ENCODE peak calls at places on chromosome 3, in four cellular contexts. One of them, this sample, is unnamed. For H3K27me3, the result is how much of the 10 kb centered on the place peaks cover.

GRCh38 chr3:120350431-120350941 is 1.3 kb upstream of the LRRC58 start:
- DNase-seq in bronchial epithelial cell: peak
- DNase-seq in transverse colon: peak
- DNase-seq in BE2C: peak
- DNase-seq in this sample: no peak

GRCh38 chr3:194249323-194250103 is 101.6 kb downstream of the CPN2 start:
- DNase-seq in bronchial epithelial cell: no peak
- DNase-seq in transverse colon: no peak
- DNase-seq in BE2C: peak
- DNase-seq in this sample: no peak

GRCh38 chr3:14199641-14200040 is 21.0 kb downstream of the LSM3 start:
- DNase-seq in BE2C: no peak
- DNase-seq in bronchial epithelial cell: peak
- DNase-seq in transverse colon: no peak
- DNase-seq in this sample: no peak

GRCh38 chr3:116809218-116809617 is 99.6 kb downstream of the TUSC7 start:
- DNase-seq in transverse colon: no peak
- DNase-seq in bronchial epithelial cell: no peak
- DNase-seq in BE2C: no peak
- DNase-seq in this sample: no peak

GRCh38 chr3:192802957-192803899 is 75.9 kb upstream of the FGF12 start:
- DNase-seq in bronchial epithelial cell: peak
- DNase-seq in BE2C: no peak
- DNase-seq in transverse colon: no peak
- DNase-seq in this sample: no peak

GRCh38 chr3:171184372-171184771 is 157.9 kb upstream of the SLC2A2 start:
- DNase-seq in BE2C: no peak
- DNase-seq in transverse colon: no peak
- DNase-seq in bronchial epithelial cell: no peak
- DNase-seq in this sample: no peak

GRCh38 chr3:13266651-13267347 is 153.3 kb downstream of the NUP210 start:
- DNase-seq in transverse colon: no peak
- DNase-seq in bronchial epithelial cell: no peak
- DNase-seq in BE2C: no peak
- DNase-seq in this sample: no peak

GRCh38 chr3:16347548-16347947 is 82.5 kb downstream of the OXNAD1 start:
- DNase-seq in BE2C: no peak
- DNase-seq in transverse colon: no peak
- DNase-seq in bronchial epithelial cell: no peak
- DNase-seq in this sample: no peak

GRCh38 chr3:124851905-124852304 is 35.3 kb downstream of the ITGB5 start:
- DNase-seq in bronchial epithelial cell: no peak
- DNase-seq in transverse colon: no peak
- DNase-seq in BE2C: no peak
- DNase-seq in this sample: no peak

GRCh38 chr3:169790687-169791429 is 17.7 kb downstream of the MYNN start:
- DNase-seq in BE2C: no peak
- DNase-seq in bronchial epithelial cell: peak
- DNase-seq in transverse colon: no peak
- DNase-seq in this sample: no peak

GRCh38 chr3:151430821-151431484 is 29.9 kb downstream of the IGSF10 start:
- DNase-seq in BE2C: no peak
- DNase-seq in bronchial epithelial cell: peak
- DNase-seq in transverse colon: no peak
- DNase-seq in this sample: no peak

GRCh38 chr3:146382386-146382785 is 87.0 kb downstream of the PLSCR2 start:
- DNase-seq in BE2C: no peak
- DNase-seq in transverse colon: peak
- DNase-seq in bronchial epithelial cell: peak
- DNase-seq in this sample: no peak

DNA sequence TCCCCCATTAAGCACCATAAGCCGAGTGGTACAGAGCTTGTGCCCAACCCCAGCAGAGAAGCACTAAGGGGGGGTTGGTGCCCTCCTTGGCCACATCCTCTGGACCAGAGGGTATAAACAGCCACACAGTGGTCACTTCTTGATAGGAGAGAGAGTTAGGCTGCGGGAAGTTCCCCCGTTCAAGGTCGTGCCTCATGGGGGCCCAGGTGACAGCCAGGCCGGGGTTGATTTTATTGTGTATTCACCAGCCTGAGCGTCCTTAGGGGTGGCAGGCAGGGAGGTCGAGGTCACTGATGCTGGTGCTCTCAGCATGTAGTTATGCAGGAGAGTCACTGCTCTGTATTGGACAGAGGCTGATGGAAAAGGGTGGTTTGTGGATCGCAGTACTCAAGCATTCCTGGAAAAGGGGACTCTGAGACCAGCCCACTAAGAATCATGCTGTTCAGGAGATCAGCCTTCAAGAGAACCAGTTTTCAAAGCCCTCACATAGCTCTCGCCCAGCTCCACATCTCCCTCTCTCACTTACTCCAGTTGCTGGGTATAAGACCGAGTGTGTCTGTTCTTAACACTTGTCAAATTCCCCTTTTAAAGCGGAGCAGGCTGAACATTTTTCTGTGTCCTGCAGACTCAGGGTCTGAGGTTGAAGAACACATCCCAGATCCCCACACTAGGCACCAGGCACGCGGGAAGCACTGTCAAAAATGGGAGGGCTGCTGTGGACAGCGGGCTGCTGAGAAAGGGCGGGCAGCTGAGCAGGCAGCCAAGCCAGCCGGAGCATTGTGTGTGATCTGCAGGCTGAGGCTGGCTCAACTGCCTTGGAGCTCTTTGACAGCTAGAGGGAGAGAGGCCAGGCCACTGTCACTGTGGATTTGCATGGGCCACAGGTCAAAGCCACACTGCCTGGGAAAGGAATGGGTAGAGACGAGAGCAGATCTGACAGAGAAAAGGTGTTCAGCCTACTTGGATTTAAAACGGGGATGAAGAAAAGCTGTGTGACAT is 279.3 kb upstream of the LRRFIP2 start:
- DNase-seq in BE2C: peak
- DNase-seq in bronchial epithelial cell: no peak
- DNase-seq in transverse colon: peak
- DNase-seq in this sample: no peak
- H3K27me3 ChIP-seq in BE2C: under half
- H3K27me3 ChIP-seq in bronchial epithelial cell: under half
- H3K27me3 ChIP-seq in transverse colon: half or more
- H3K27me3 ChIP-seq in this sample: half or more

DNA sequence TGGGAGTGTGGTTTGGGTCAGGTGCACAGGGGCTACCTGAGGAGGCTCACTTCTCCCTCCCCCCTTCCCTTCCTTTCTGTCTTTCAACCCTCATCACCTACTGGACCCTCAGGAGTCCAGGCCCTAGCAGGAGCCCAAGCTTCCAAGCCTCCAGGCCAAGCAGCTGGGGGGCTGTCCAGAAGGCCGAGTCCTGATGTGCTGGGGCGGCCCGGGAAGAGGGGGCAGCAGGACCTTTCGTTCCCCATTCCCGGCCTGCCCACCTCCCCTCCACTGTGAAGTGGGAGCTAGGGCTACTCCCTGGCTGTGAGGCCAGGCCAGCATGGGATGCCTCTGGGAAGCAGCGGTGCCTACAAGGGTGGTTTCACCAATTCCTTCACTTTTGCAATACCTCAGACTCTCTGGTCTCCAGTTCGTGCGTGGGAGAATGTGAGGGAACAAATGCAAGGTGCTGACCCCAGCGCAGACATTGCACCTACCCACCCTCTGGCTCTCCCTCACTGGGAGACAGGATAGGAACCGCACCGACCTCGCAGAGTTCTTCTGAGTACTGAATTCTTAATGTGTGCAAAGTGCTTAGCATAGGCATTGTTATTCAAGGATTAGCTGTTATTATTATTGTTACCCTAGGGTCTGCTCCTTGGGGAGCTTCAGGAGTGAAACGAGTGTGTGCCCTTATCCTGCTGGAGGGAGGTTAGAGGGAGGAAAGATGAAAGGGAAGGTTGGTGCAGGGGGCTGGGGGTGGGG is 2.5 kb downstream of the EPHB3 start:
- DNase-seq in bronchial epithelial cell: no peak
- DNase-seq in transverse colon: no peak
- DNase-seq in BE2C: no peak
- DNase-seq in this sample: no peak
- H3K27me3 ChIP-seq in bronchial epithelial cell: under half
- H3K27me3 ChIP-seq in transverse colon: under half
- H3K27me3 ChIP-seq in BE2C: under half
- H3K27me3 ChIP-seq in this sample: under half

GRCh38 chr3:4907647-4908046 is 71.6 kb upstream of the BHLHE40 start:
- DNase-seq in BE2C: no peak
- DNase-seq in transverse colon: no peak
- DNase-seq in bronchial epithelial cell: no peak
- DNase-seq in this sample: no peak

GRCh38 chr3:4907050-4907449 is 72.2 kb upstream of the BHLHE40 start:
- DNase-seq in BE2C: no peak
- DNase-seq in transverse colon: no peak
- DNase-seq in bronchial epithelial cell: no peak
- DNase-seq in this sample: no peak

GRCh38 chr3:4908066-4908768 is 71.0 kb upstream of the BHLHE40 start:
- DNase-seq in bronchial epithelial cell: no peak
- DNase-seq in BE2C: no peak
- DNase-seq in transverse colon: no peak
- DNase-seq in this sample: no peak

GRCh38 chr3:4906107-4906621 is 73.1 kb upstream of the BHLHE40 start:
- DNase-seq in transverse colon: no peak
- DNase-seq in bronchial epithelial cell: peak
- DNase-seq in BE2C: peak
- DNase-seq in this sample: no peak

GRCh38 chr3:4904801-4905695 is 74.2 kb upstream of the BHLHE40 start:
- DNase-seq in bronchial epithelial cell: peak
- DNase-seq in BE2C: no peak
- DNase-seq in transverse colon: peak
- DNase-seq in this sample: no peak
- H3K27me3 ChIP-seq in bronchial epithelial cell: under half
- H3K27me3 ChIP-seq in BE2C: under half
- H3K27me3 ChIP-seq in transverse colon: under half
- H3K27me3 ChIP-seq in this sample: under half

GRCh38 chr3:10330319-10330718 is 9.4 kb upstream of the SEC13 start:
- DNase-seq in BE2C: no peak
- DNase-seq in bronchial epithelial cell: no peak
- DNase-seq in transverse colon: no peak
- DNase-seq in this sample: no peak

GRCh38 chr3:10327592-10327991 is 6.7 kb upstream of the SEC13 start:
- DNase-seq in bronchial epithelial cell: no peak
- DNase-seq in BE2C: no peak
- DNase-seq in transverse colon: no peak
- DNase-seq in this sample: no peak

GRCh38 chr3:10331320-10331719 is 10.4 kb upstream of the SEC13 start:
- DNase-seq in BE2C: no peak
- DNase-seq in transverse colon: no peak
- DNase-seq in bronchial epithelial cell: no peak
- DNase-seq in this sample: no peak

GRCh38 chr3:10329495-10330015 is 8.6 kb upstream of the SEC13 start:
- DNase-seq in transverse colon: no peak
- DNase-seq in BE2C: no peak
- DNase-seq in bronchial epithelial cell: no peak
- DNase-seq in this sample: no peak

DNA sequence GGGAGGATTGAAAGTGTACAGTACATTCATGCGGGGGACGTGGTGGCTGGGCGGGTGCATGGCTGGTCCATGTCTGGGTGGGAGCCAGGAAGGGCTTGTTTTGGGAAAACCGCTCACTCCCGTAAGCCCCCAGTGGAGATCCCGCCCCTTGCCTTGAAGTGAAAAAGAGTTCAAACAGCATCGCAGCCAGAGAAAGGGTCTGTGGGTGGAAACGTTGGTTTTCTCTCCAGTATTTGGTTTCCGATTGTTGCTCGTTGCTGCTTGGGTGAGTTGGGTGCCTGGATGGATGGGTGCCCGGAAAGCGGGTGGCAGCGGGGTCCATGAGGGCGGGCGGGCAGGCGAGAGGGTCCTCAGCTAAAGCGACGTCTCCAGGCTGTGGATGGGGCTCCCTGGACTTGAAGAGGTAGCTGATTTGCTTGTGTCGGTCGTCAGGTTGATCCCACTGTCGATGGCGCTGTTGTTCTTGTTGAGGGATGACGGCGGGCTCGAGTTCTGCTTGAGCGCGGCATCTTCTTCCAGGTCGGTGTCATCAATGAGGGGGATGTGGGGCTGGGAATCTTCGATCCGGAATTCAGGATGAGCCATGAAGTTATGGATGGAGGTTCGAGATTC is 7.7 kb upstream of the SEC13 start:
- DNase-seq in bronchial epithelial cell: no peak
- DNase-seq in BE2C: no peak
- DNase-seq in transverse colon: no peak
- DNase-seq in this sample: no peak
- H3K27me3 ChIP-seq in bronchial epithelial cell: under half
- H3K27me3 ChIP-seq in BE2C: under half
- H3K27me3 ChIP-seq in transverse colon: under half
- H3K27me3 ChIP-seq in this sample: under half

GRCh38 chr3:184538600-184539431 is 22.8 kb upstream of the EPHB3 start:
- DNase-seq in transverse colon: no peak
- DNase-seq in bronchial epithelial cell: no peak
- DNase-seq in BE2C: no peak
- DNase-seq in this sample: no peak

GRCh38 chr3:184541886-184542562 is 19.6 kb upstream of the EPHB3 start:
- DNase-seq in bronchial epithelial cell: no peak
- DNase-seq in BE2C: no peak
- DNase-seq in transverse colon: no peak
- DNase-seq in this sample: no peak

GRCh38 chr3:184540777-184541681 is 20.6 kb upstream of the EPHB3 start:
- DNase-seq in transverse colon: peak
- DNase-seq in BE2C: peak
- DNase-seq in bronchial epithelial cell: peak
- DNase-seq in this sample: peak

GRCh38 chr3:184539801-184540440 is 21.7 kb upstream of the EPHB3 start:
- DNase-seq in bronchial epithelial cell: no peak
- DNase-seq in BE2C: no peak
- DNase-seq in transverse colon: no peak
- DNase-seq in this sample: no peak

DNA sequence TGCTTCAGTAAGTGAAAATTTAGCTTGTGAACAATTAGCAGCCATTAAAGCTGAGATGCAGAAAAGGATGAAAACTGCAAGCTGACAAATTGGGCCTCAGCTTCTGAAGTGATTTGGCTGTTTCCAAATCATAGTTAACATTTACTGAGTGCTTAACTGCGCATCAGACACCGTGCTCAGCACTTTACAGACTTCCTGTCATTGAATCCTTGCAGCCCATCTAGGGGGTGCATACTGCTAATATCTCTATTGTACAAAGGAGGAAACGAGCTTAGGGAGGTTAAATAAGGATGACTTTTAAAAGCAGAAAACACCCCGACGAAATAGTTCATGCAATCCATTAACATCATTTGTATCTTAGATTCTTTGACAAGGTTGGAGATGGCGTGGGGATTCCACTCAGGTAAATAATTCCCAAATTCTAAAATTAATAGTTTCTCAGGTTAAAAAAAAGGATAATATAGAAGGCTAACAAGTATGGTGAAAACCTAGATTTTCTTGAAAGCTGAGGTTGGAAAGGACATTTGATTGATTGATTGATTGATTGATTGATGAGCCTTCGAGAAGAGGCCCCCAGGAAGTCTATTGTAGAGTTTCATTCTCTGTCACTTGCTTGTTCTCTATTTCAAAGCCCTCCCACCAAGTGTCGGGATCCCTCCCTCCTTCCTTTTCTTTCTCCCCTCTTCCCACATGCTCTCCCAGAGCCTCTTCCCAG is 23.5 kb upstream of the EPHB3 start:
- DNase-seq in bronchial epithelial cell: no peak
- DNase-seq in transverse colon: no peak
- DNase-seq in BE2C: no peak
- DNase-seq in this sample: no peak
- H3K27me3 ChIP-seq in bronchial epithelial cell: under half
- H3K27me3 ChIP-seq in transverse colon: half or more
- H3K27me3 ChIP-seq in BE2C: half or more
- H3K27me3 ChIP-seq in this sample: under half